ENCODE peak calls at places on chromosome 20, in seven cellular contexts. One of them, this sample, is unnamed.

GRCh38 chr20:63538204-63539091 is 1.3 kb upstream of the PTK6 start:
- DNase-seq in B cell: no peak
- DNase-seq in T-helper 9 cell: peak
- DNase-seq in stimulated activated CD4-positive, alpha-beta T cell treated with anti-CD3 and anti-CD28 coated beads, Interleukin-15, amount 100 ng/mL, for 1 hour: no peak
- DNase-seq in fibroblast of the conjunctiva: no peak
- DNase-seq in stimulated activated CD8-positive, alpha-beta memory T cell treated with anti-CD3 and anti-CD28 coated beads, Interleukin-2, amount 100 ng/mL, for 1 hour: no peak
- DNase-seq in H7: peak
- DNase-seq in this sample: peak

GRCh38 chr20:21665687-21666446 is 39.6 kb upstream of the PAX1 start:
- DNase-seq in stimulated activated CD4-positive, alpha-beta T cell treated with anti-CD3 and anti-CD28 coated beads, Interleukin-15, amount 100 ng/mL, for 1 hour: no peak
- DNase-seq in T-helper 9 cell: no peak
- DNase-seq in H7: no peak
- DNase-seq in stimulated activated CD8-positive, alpha-beta memory T cell treated with anti-CD3 and anti-CD28 coated beads, Interleukin-2, amount 100 ng/mL, for 1 hour: no peak
- DNase-seq in B cell: no peak
- DNase-seq in fibroblast of the conjunctiva: no peak
- DNase-seq in this sample: no peak

GRCh38 chr20:22430746-22431168 is 153.6 kb downstream of the FOXA2 start:
- DNase-seq in stimulated activated CD8-positive, alpha-beta memory T cell treated with anti-CD3 and anti-CD28 coated beads, Interleukin-2, amount 100 ng/mL, for 1 hour: no peak
- DNase-seq in B cell: no peak
- DNase-seq in fibroblast of the conjunctiva: no peak
- DNase-seq in T-helper 9 cell: no peak
- DNase-seq in H7: no peak
- DNase-seq in stimulated activated CD4-positive, alpha-beta T cell treated with anti-CD3 and anti-CD28 coated beads, Interleukin-15, amount 100 ng/mL, for 1 hour: no peak
- DNase-seq in this sample: no peak

GRCh38 chr20:9294081-9294480 is 220.3 kb upstream of the LAMP5 start:
- DNase-seq in stimulated activated CD8-positive, alpha-beta memory T cell treated with anti-CD3 and anti-CD28 coated beads, Interleukin-2, amount 100 ng/mL, for 1 hour: no peak
- DNase-seq in stimulated activated CD4-positive, alpha-beta T cell treated with anti-CD3 and anti-CD28 coated beads, Interleukin-15, amount 100 ng/mL, for 1 hour: no peak
- DNase-seq in H7: no peak
- DNase-seq in T-helper 9 cell: no peak
- DNase-seq in fibroblast of the conjunctiva: no peak
- DNase-seq in B cell: no peak
- DNase-seq in this sample: no peak

GRCh38 chr20:50333131-50333530 is 142.5 kb downstream of the CEBPB start:
- DNase-seq in stimulated activated CD8-positive, alpha-beta memory T cell treated with anti-CD3 and anti-CD28 coated beads, Interleukin-2, amount 100 ng/mL, for 1 hour: no peak
- DNase-seq in fibroblast of the conjunctiva: no peak
- DNase-seq in stimulated activated CD4-positive, alpha-beta T cell treated with anti-CD3 and anti-CD28 coated beads, Interleukin-15, amount 100 ng/mL, for 1 hour: no peak
- DNase-seq in T-helper 9 cell: no peak
- DNase-seq in B cell: no peak
- DNase-seq in H7: no peak
- DNase-seq in this sample: no peak

GRCh38 chr20:51810155-51811039 is 8.1 kb upstream of the SALL4 start:
- DNase-seq in fibroblast of the conjunctiva: no peak
- DNase-seq in stimulated activated CD4-positive, alpha-beta T cell treated with anti-CD3 and anti-CD28 coated beads, Interleukin-15, amount 100 ng/mL, for 1 hour: no peak
- DNase-seq in stimulated activated CD8-positive, alpha-beta memory T cell treated with anti-CD3 and anti-CD28 coated beads, Interleukin-2, amount 100 ng/mL, for 1 hour: no peak
- DNase-seq in B cell: no peak
- DNase-seq in H7: no peak
- DNase-seq in T-helper 9 cell: no peak
- DNase-seq in this sample: no peak

GRCh38 chr20:34974246-34974645 is 18.6 kb downstream of the MYH7B start:
- DNase-seq in stimulated activated CD4-positive, alpha-beta T cell treated with anti-CD3 and anti-CD28 coated beads, Interleukin-15, amount 100 ng/mL, for 1 hour: no peak
- DNase-seq in B cell: no peak
- DNase-seq in H7: peak
- DNase-seq in T-helper 9 cell: no peak
- DNase-seq in stimulated activated CD8-positive, alpha-beta memory T cell treated with anti-CD3 and anti-CD28 coated beads, Interleukin-2, amount 100 ng/mL, for 1 hour: no peak
- DNase-seq in fibroblast of the conjunctiva: no peak
- DNase-seq in this sample: no peak

GRCh38 chr20:62697468-62697912 is 11.1 kb upstream of the NTSR1 start:
- DNase-seq in stimulated activated CD4-positive, alpha-beta T cell treated with anti-CD3 and anti-CD28 coated beads, Interleukin-15, amount 100 ng/mL, for 1 hour: no peak
- DNase-seq in T-helper 9 cell: no peak
- DNase-seq in fibroblast of the conjunctiva: no peak
- DNase-seq in B cell: no peak
- DNase-seq in stimulated activated CD8-positive, alpha-beta memory T cell treated with anti-CD3 and anti-CD28 coated beads, Interleukin-2, amount 100 ng/mL, for 1 hour: no peak
- DNase-seq in H7: no peak
- DNase-seq in this sample: no peak

GRCh38 chr20:24470031-24470781 is 777 bp downstream of the SYNDIG1 start:
- DNase-seq in stimulated activated CD4-positive, alpha-beta T cell treated with anti-CD3 and anti-CD28 coated beads, Interleukin-15, amount 100 ng/mL, for 1 hour: no peak
- DNase-seq in B cell: no peak
- DNase-seq in H7: peak
- DNase-seq in fibroblast of the conjunctiva: no peak
- DNase-seq in stimulated activated CD8-positive, alpha-beta memory T cell treated with anti-CD3 and anti-CD28 coated beads, Interleukin-2, amount 100 ng/mL, for 1 hour: no peak
- DNase-seq in T-helper 9 cell: no peak
- DNase-seq in this sample: no peak

GRCh38 chr20:47886454-47887041 is 101.3 kb upstream of the SULF2 start:
- DNase-seq in fibroblast of the conjunctiva: no peak
- DNase-seq in H7: no peak
- DNase-seq in T-helper 9 cell: no peak
- DNase-seq in stimulated activated CD4-positive, alpha-beta T cell treated with anti-CD3 and anti-CD28 coated beads, Interleukin-15, amount 100 ng/mL, for 1 hour: no peak
- DNase-seq in B cell: no peak
- DNase-seq in stimulated activated CD8-positive, alpha-beta memory T cell treated with anti-CD3 and anti-CD28 coated beads, Interleukin-2, amount 100 ng/mL, for 1 hour: no peak
- DNase-seq in this sample: no peak

GRCh38 chr20:47133809-47134456 is 222.6 kb downstream of the ZMYND8 start:
- DNase-seq in B cell: no peak
- DNase-seq in H7: no peak
- DNase-seq in fibroblast of the conjunctiva: peak
- DNase-seq in stimulated activated CD4-positive, alpha-beta T cell treated with anti-CD3 and anti-CD28 coated beads, Interleukin-15, amount 100 ng/mL, for 1 hour: no peak
- DNase-seq in stimulated activated CD8-positive, alpha-beta memory T cell treated with anti-CD3 and anti-CD28 coated beads, Interleukin-2, amount 100 ng/mL, for 1 hour: no peak
- DNase-seq in T-helper 9 cell: no peak
- DNase-seq in this sample: no peak

GRCh38 chr20:14142964-14143627 is 147.8 kb downstream of the MACROD2 start:
- DNase-seq in stimulated activated CD4-positive, alpha-beta T cell treated with anti-CD3 and anti-CD28 coated beads, Interleukin-15, amount 100 ng/mL, for 1 hour: no peak
- DNase-seq in T-helper 9 cell: no peak
- DNase-seq in H7: no peak
- DNase-seq in fibroblast of the conjunctiva: peak
- DNase-seq in B cell: no peak
- DNase-seq in stimulated activated CD8-positive, alpha-beta memory T cell treated with anti-CD3 and anti-CD28 coated beads, Interleukin-2, amount 100 ng/mL, for 1 hour: no peak
- DNase-seq in this sample: no peak

GRCh38 chr20:34604980-34605788 is 46.7 kb downstream of the MAP1LC3A start:
- DNase-seq in H7: no peak
- DNase-seq in B cell: no peak
- DNase-seq in stimulated activated CD8-positive, alpha-beta memory T cell treated with anti-CD3 and anti-CD28 coated beads, Interleukin-2, amount 100 ng/mL, for 1 hour: no peak
- DNase-seq in stimulated activated CD4-positive, alpha-beta T cell treated with anti-CD3 and anti-CD28 coated beads, Interleukin-15, amount 100 ng/mL, for 1 hour: no peak
- DNase-seq in fibroblast of the conjunctiva: peak
- DNase-seq in T-helper 9 cell: no peak
- DNase-seq in this sample: no peak

GRCh38 chr20:33947709-33948295 is 45.9 kb upstream of the RALY start:
- DNase-seq in fibroblast of the conjunctiva: peak
- DNase-seq in B cell: no peak
- DNase-seq in H7: peak
- DNase-seq in stimulated activated CD8-positive, alpha-beta memory T cell treated with anti-CD3 and anti-CD28 coated beads, Interleukin-2, amount 100 ng/mL, for 1 hour: peak
- DNase-seq in T-helper 9 cell: peak
- DNase-seq in stimulated activated CD4-positive, alpha-beta T cell treated with anti-CD3 and anti-CD28 coated beads, Interleukin-15, amount 100 ng/mL, for 1 hour: no peak
- DNase-seq in this sample: peak

GRCh38 chr20:22411568-22412450 is 172.6 kb downstream of the FOXA2 start:
- DNase-seq in T-helper 9 cell: no peak
- DNase-seq in fibroblast of the conjunctiva: no peak
- DNase-seq in stimulated activated CD8-positive, alpha-beta memory T cell treated with anti-CD3 and anti-CD28 coated beads, Interleukin-2, amount 100 ng/mL, for 1 hour: no peak
- DNase-seq in stimulated activated CD4-positive, alpha-beta T cell treated with anti-CD3 and anti-CD28 coated beads, Interleukin-15, amount 100 ng/mL, for 1 hour: no peak
- DNase-seq in B cell: no peak
- DNase-seq in H7: no peak
- DNase-seq in this sample: no peak

GRCh38 chr20:3222635-3223600 is 13.6 kb downstream of the ITPA start:
- DNase-seq in stimulated activated CD4-positive, alpha-beta T cell treated with anti-CD3 and anti-CD28 coated beads, Interleukin-15, amount 100 ng/mL, for 1 hour: no peak
- DNase-seq in B cell: peak
- DNase-seq in fibroblast of the conjunctiva: no peak
- DNase-seq in T-helper 9 cell: no peak
- DNase-seq in H7: peak
- DNase-seq in stimulated activated CD8-positive, alpha-beta memory T cell treated with anti-CD3 and anti-CD28 coated beads, Interleukin-2, amount 100 ng/mL, for 1 hour: no peak
- DNase-seq in this sample: no peak